ENCODE peak calls at places on chromosomes 2 and 18, in six cellular contexts. T is prostate gland, A is fibroblast of mammary gland, P is H7, Y is tibial artery, G is adipocyte. W is an unnamed sample.

GRCh38 chr2:168210898-168211570 is 36.4 kb downstream of the STK39 start:
- DNase-seq in T (peak), A (peak), P (no peak), Y (no peak), G (peak), W (peak)

GRCh38 chr18:79422022-79422782 is 26.5 kb downstream of the NFATC1 start:
- DNase-seq in T (no peak), A (peak), P (no peak), Y (peak), G (peak), W (peak)

GRCh38 chr2:10864888-10865551 is 46.7 kb upstream of the KCNF1 start:
- DNase-seq in T (no peak), A (no peak), P (no peak), Y (no peak), G (no peak), W (no peak)

GRCh38 chr2:223554923-223555322 is 47.2 kb downstream of the SCG2 start:
- DNase-seq in T (no peak), A (no peak), P (peak), Y (no peak), G (no peak), W (no peak)

GRCh38 chr2:127471286-127471983 is 53.2 kb downstream of the PROC start:
- DNase-seq in T (no peak), A (no peak), P (no peak), Y (no peak), G (no peak), W (no peak)

GRCh38 chr2:14423145-14423906 is 209.2 kb upstream of the LRATD1 start:
- DNase-seq in T (no peak), A (peak), P (no peak), Y (no peak), G (no peak), W (no peak)

GRCh38 chr2:15155959-15156574 is 405.1 kb downstream of the NBAS start:
- DNase-seq in T (no peak), A (no peak), P (peak), Y (no peak), G (no peak), W (no peak)

GRCh38 chr18:43277164-43277600 is at the start of gene SYT4:
- DNase-seq in T (peak), A (peak), P (peak), Y (no peak), G (peak), W (peak)

GRCh38 chr2:183029219-183029618 is 9.0 kb downstream of the NCKAP1 start:
- DNase-seq in T (no peak), A (no peak), P (no peak), Y (no peak), G (peak), W (peak)

GRCh38 chr18:23453657-23454011 is 547 bp downstream of the RIOK3 start:
- DNase-seq in T (peak), A (peak), P (no peak), Y (no peak), G (peak), W (peak)

GRCh38 chr2:237650455-237650850 is 23.1 kb downstream of the LRRFIP1 start:
- DNase-seq in T (no peak), A (no peak), P (no peak), Y (no peak), G (no peak), W (no peak)

GRCh38 chr2:157788201-157788600 is 87.9 kb downstream of the ACVR1 start:
- DNase-seq in T (no peak), A (no peak), P (no peak), Y (no peak), G (no peak), W (no peak)

GRCh38 chr2:222179592-222179991 is 119.2 kb downstream of the PAX3 start:
- DNase-seq in T (no peak), A (no peak), P (no peak), Y (no peak), G (no peak), W (no peak)

GRCh38 chr2:71639735-71640134 is 186.4 kb downstream of the DYSF start:
- DNase-seq in T (no peak), A (no peak), P (no peak), Y (no peak), G (no peak), W (no peak)
- H3K4me3 ChIP-seq in T (no peak), A (no peak), P (no peak), Y (no peak), G (no peak), W (no peak)

GRCh38 chr2:230019742-230020141 is 49.0 kb downstream of the SLC16A14 start:
- DNase-seq in T (no peak), A (no peak), P (no peak), Y (no peak), G (no peak), W (no peak)

GRCh38 chr2:230016844-230017243 is 51.9 kb downstream of the SLC16A14 start:
- DNase-seq in T (no peak), A (no peak), P (no peak), Y (no peak), G (no peak), W (no peak)

GRCh38 chr2:230012242-230012884 is 56.4 kb downstream of the SLC16A14 start:
- DNase-seq in T (no peak), A (no peak), P (no peak), Y (no peak), G (no peak), W (no peak)

GRCh38 chr2:230023313-230023712 is 45.4 kb downstream of the SLC16A14 start:
- DNase-seq in T (no peak), A (no peak), P (no peak), Y (no peak), G (no peak), W (no peak)

GRCh38 chr2:230018153-230018552 is 50.6 kb downstream of the SLC16A14 start:
- DNase-seq in T (no peak), A (peak), P (no peak), Y (no peak), G (peak), W (peak)
- H3K4me3 ChIP-seq in T (no peak), A (no peak), P (no peak), Y (no peak), G (no peak), W (no peak)

GRCh38 chr2:189213226-189213625 is 33.7 kb upstream of the COL5A2 start:
- DNase-seq in T (no peak), A (peak), P (no peak), Y (no peak), G (no peak), W (peak)

GRCh38 chr2:189214484-189214883 is 34.9 kb upstream of the COL5A2 start:
- DNase-seq in T (no peak), A (no peak), P (no peak), Y (no peak), G (no peak), W (no peak)

GRCh38 chr2:189208254-189208653 is 28.7 kb upstream of the COL5A2 start:
- DNase-seq in T (no peak), A (no peak), P (no peak), Y (no peak), G (no peak), W (no peak)

GRCh38 chr2:189210250-189211075 is 30.9 kb upstream of the COL5A2 start:
- DNase-seq in T (no peak), A (peak), P (no peak), Y (peak), G (peak), W (peak)
- H3K4me3 ChIP-seq in T (no peak), A (peak), P (no peak), Y (peak), G (peak), W (peak)

GRCh38 chr2:8306530-8307351 is 375.1 kb upstream of the ID2 start:
- DNase-seq in T (no peak), A (no peak), P (no peak), Y (no peak), G (peak), W (peak)
- H3K4me3 ChIP-seq in T (no peak), A (no peak), P (no peak), Y (no peak), G (no peak), W (no peak)

GRCh38 chr2:42132966-42133641 is 36.0 kb upstream of the EML4 start:
- DNase-seq in T (peak), A (peak), P (no peak), Y (peak), G (peak), W (peak)
- H3K4me3 ChIP-seq in T (no peak), A (peak), P (no peak), Y (peak), G (peak), W (peak)

DNA sequence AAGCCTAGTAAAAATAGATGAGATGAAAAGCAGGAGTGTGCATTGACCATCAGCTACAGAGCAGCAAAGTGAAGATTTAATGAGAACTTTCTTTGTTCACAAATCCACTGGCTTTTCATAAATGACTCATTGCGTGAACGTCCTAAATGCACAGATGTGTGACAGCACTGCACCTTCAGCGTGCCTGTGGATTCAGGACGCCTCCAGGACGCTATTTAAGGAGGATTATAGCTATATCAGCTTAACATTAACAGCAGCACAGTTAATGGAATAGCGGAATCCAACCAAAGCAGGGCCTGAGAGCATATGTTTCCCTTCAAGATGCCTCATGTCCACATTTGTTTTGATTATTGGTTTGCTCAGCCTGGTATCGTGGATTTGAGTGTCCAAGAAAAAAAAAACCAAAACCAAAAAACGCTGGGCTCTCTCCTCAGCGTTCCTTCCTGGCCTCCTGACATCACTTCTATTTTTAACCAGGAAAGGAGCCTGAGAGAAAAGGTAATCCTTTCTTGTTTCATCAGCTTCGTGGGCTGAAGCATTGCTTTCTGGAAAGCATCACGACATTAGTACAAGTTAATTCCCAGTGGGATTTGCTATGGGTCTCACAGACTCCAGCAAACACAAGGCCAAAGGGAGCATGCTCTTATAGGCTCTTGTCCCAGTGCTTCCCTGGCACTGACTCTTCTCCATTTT is 447.0 kb upstream of the SMIM21 start:
- DNase-seq in T (no peak), A (no peak), P (no peak), Y (no peak), G (no peak), W (no peak)
- H3K4me3 ChIP-seq in T (no peak), A (no peak), P (no peak), Y (no peak), G (no peak), W (no peak)

GRCh38 chr2:219001577-219002394 is 8.6 kb upstream of the CRYBA2 start:
- DNase-seq in T (peak), A (no peak), P (peak), Y (no peak), G (no peak), W (no peak)
- H3K4me3 ChIP-seq in T (peak), A (no peak), P (peak), Y (no peak), G (no peak), W (no peak)

W was measured in fibroblast of the aortic adventitia.